ENCODE peak calls at places on chromosome 16, in ten cellular contexts. One of them, this sample, is unnamed.

GRCh38 chr16:80611171-80611929 is 70.6 kb downstream of the DYNLRB2 start:
- DNase-seq in AG09319: no peak
- DNase-seq in Calu3: no peak
- DNase-seq in adrenal gland: no peak
- DNase-seq in progenitor cell of endocrine pancreas: no peak
- DNase-seq in HFFc6: no peak
- DNase-seq in neural crest cell: no peak
- DNase-seq in Panc1: no peak
- DNase-seq in lower leg skin: peak
- DNase-seq in CD8-positive, alpha-beta T cell: no peak
- DNase-seq in this sample: no peak

GRCh38 chr16:74743668-74744299 is 30.8 kb downstream of the FA2H start:
- DNase-seq in AG09319: no peak
- DNase-seq in Calu3: peak
- DNase-seq in adrenal gland: peak
- DNase-seq in progenitor cell of endocrine pancreas: no peak
- DNase-seq in HFFc6: peak
- DNase-seq in neural crest cell: no peak
- DNase-seq in Panc1: peak
- DNase-seq in lower leg skin: peak
- DNase-seq in CD8-positive, alpha-beta T cell: no peak
- DNase-seq in this sample: peak

GRCh38 chr16:84308120-84308519 is 13.4 kb downstream of the WFDC1 start:
- DNase-seq in AG09319: no peak
- DNase-seq in Calu3: peak
- DNase-seq in adrenal gland: peak
- DNase-seq in progenitor cell of endocrine pancreas: peak
- DNase-seq in HFFc6: peak
- DNase-seq in neural crest cell: peak
- DNase-seq in Panc1: no peak
- DNase-seq in lower leg skin: no peak
- DNase-seq in CD8-positive, alpha-beta T cell: no peak
- DNase-seq in this sample: no peak

GRCh38 chr16:67537270-67537635 is 8.6 kb downstream of the RIPOR1 start:
- DNase-seq in AG09319: no peak
- DNase-seq in Calu3: peak
- DNase-seq in adrenal gland: peak
- DNase-seq in progenitor cell of endocrine pancreas: no peak
- DNase-seq in HFFc6: no peak
- DNase-seq in neural crest cell: peak
- DNase-seq in Panc1: no peak
- DNase-seq in lower leg skin: peak
- DNase-seq in CD8-positive, alpha-beta T cell: no peak
- DNase-seq in this sample: peak

GRCh38 chr16:15521758-15522509 is 87.5 kb downstream of the BMERB1 start:
- DNase-seq in AG09319: no peak
- DNase-seq in Calu3: no peak
- DNase-seq in adrenal gland: peak
- DNase-seq in progenitor cell of endocrine pancreas: no peak
- DNase-seq in HFFc6: no peak
- DNase-seq in neural crest cell: no peak
- DNase-seq in Panc1: no peak
- DNase-seq in lower leg skin: no peak
- DNase-seq in CD8-positive, alpha-beta T cell: no peak
- DNase-seq in this sample: no peak

GRCh38 chr16:4015275-4015990 is 100.8 kb downstream of the ADCY9 start:
- DNase-seq in AG09319: no peak
- DNase-seq in Calu3: peak
- DNase-seq in adrenal gland: no peak
- DNase-seq in progenitor cell of endocrine pancreas: no peak
- DNase-seq in HFFc6: no peak
- DNase-seq in neural crest cell: no peak
- DNase-seq in Panc1: no peak
- DNase-seq in lower leg skin: no peak
- DNase-seq in CD8-positive, alpha-beta T cell: no peak
- DNase-seq in this sample: peak

GRCh38 chr16:4115209-4115940 is 867 bp downstream of the ADCY9 start:
- DNase-seq in AG09319: no peak
- DNase-seq in Calu3: peak
- DNase-seq in adrenal gland: peak
- DNase-seq in progenitor cell of endocrine pancreas: peak
- DNase-seq in HFFc6: peak
- DNase-seq in neural crest cell: peak
- DNase-seq in Panc1: no peak
- DNase-seq in lower leg skin: peak
- DNase-seq in CD8-positive, alpha-beta T cell: peak
- DNase-seq in this sample: peak

GRCh38 chr16:31487720-31488629 is 5.1 kb downstream of the SLC5A2 start:
- DNase-seq in AG09319: no peak
- DNase-seq in Calu3: peak
- DNase-seq in adrenal gland: peak
- DNase-seq in progenitor cell of endocrine pancreas: peak
- DNase-seq in HFFc6: no peak
- DNase-seq in neural crest cell: no peak
- DNase-seq in Panc1: no peak
- DNase-seq in lower leg skin: no peak
- DNase-seq in CD8-positive, alpha-beta T cell: peak
- DNase-seq in this sample: peak

GRCh38 chr16:3086596-3087242 is 12.4 kb downstream of the ZSCAN10 start:
- DNase-seq in AG09319: no peak
- DNase-seq in Calu3: no peak
- DNase-seq in adrenal gland: no peak
- DNase-seq in progenitor cell of endocrine pancreas: no peak
- DNase-seq in HFFc6: no peak
- DNase-seq in neural crest cell: no peak
- DNase-seq in Panc1: no peak
- DNase-seq in lower leg skin: no peak
- DNase-seq in CD8-positive, alpha-beta T cell: no peak
- DNase-seq in this sample: no peak

GRCh38 chr16:12458051-12458450 is 345.6 kb downstream of the CPPED1 start:
- DNase-seq in AG09319: no peak
- DNase-seq in Calu3: no peak
- DNase-seq in adrenal gland: no peak
- DNase-seq in progenitor cell of endocrine pancreas: no peak
- DNase-seq in HFFc6: no peak
- DNase-seq in neural crest cell: no peak
- DNase-seq in Panc1: no peak
- DNase-seq in lower leg skin: no peak
- DNase-seq in CD8-positive, alpha-beta T cell: no peak
- DNase-seq in this sample: no peak

GRCh38 chr16:50497592-50497991 is 50.6 kb upstream of the NKD1 start:
- DNase-seq in AG09319: no peak
- DNase-seq in Calu3: no peak
- DNase-seq in adrenal gland: peak
- DNase-seq in progenitor cell of endocrine pancreas: no peak
- DNase-seq in HFFc6: peak
- DNase-seq in neural crest cell: no peak
- DNase-seq in Panc1: no peak
- DNase-seq in lower leg skin: peak
- DNase-seq in CD8-positive, alpha-beta T cell: peak
- DNase-seq in this sample: no peak

GRCh38 chr16:85491798-85492616 is 121.1 kb upstream of the GSE1 start:
- DNase-seq in AG09319: no peak
- DNase-seq in Calu3: peak
- DNase-seq in adrenal gland: peak
- DNase-seq in progenitor cell of endocrine pancreas: no peak
- DNase-seq in HFFc6: peak
- DNase-seq in neural crest cell: no peak
- DNase-seq in Panc1: no peak
- DNase-seq in lower leg skin: peak
- DNase-seq in CD8-positive, alpha-beta T cell: no peak
- DNase-seq in this sample: peak
- TF ChIP-seq CTCF in AG09319: no peak
- TF ChIP-seq CTCF in Calu3: no peak
- TF ChIP-seq CTCF in adrenal gland: no peak
- TF ChIP-seq CTCF in progenitor cell of endocrine pancreas: no peak
- TF ChIP-seq CTCF in HFFc6: no peak
- TF ChIP-seq CTCF in neural crest cell: no peak
- TF ChIP-seq CTCF in Panc1: no peak
- TF ChIP-seq CTCF in lower leg skin: no peak
- TF ChIP-seq CTCF in CD8-positive, alpha-beta T cell: no peak
- TF ChIP-seq CTCF in this sample: no peak

GRCh38 chr16:87701505-87701921 is 64.3 kb downstream of the KLHDC4 start:
- DNase-seq in AG09319: no peak
- DNase-seq in Calu3: no peak
- DNase-seq in adrenal gland: no peak
- DNase-seq in progenitor cell of endocrine pancreas: no peak
- DNase-seq in HFFc6: no peak
- DNase-seq in neural crest cell: no peak
- DNase-seq in Panc1: no peak
- DNase-seq in lower leg skin: no peak
- DNase-seq in CD8-positive, alpha-beta T cell: no peak
- DNase-seq in this sample: no peak

GRCh38 chr16:87703835-87704375 is 61.9 kb downstream of the KLHDC4 start:
- DNase-seq in AG09319: no peak
- DNase-seq in Calu3: no peak
- DNase-seq in adrenal gland: no peak
- DNase-seq in progenitor cell of endocrine pancreas: no peak
- DNase-seq in HFFc6: no peak
- DNase-seq in neural crest cell: no peak
- DNase-seq in Panc1: no peak
- DNase-seq in lower leg skin: no peak
- DNase-seq in CD8-positive, alpha-beta T cell: no peak
- DNase-seq in this sample: no peak

GRCh38 chr16:87703071-87703470 is 62.7 kb downstream of the KLHDC4 start:
- DNase-seq in AG09319: no peak
- DNase-seq in Calu3: no peak
- DNase-seq in adrenal gland: no peak
- DNase-seq in progenitor cell of endocrine pancreas: no peak
- DNase-seq in HFFc6: no peak
- DNase-seq in neural crest cell: no peak
- DNase-seq in Panc1: no peak
- DNase-seq in lower leg skin: no peak
- DNase-seq in CD8-positive, alpha-beta T cell: no peak
- DNase-seq in this sample: no peak

GRCh38 chr16:87701066-87701425 is 64.7 kb downstream of the KLHDC4 start:
- DNase-seq in AG09319: no peak
- DNase-seq in Calu3: no peak
- DNase-seq in adrenal gland: no peak
- DNase-seq in progenitor cell of endocrine pancreas: no peak
- DNase-seq in HFFc6: no peak
- DNase-seq in neural crest cell: no peak
- DNase-seq in Panc1: no peak
- DNase-seq in lower leg skin: no peak
- DNase-seq in CD8-positive, alpha-beta T cell: no peak
- DNase-seq in this sample: no peak

DNA sequence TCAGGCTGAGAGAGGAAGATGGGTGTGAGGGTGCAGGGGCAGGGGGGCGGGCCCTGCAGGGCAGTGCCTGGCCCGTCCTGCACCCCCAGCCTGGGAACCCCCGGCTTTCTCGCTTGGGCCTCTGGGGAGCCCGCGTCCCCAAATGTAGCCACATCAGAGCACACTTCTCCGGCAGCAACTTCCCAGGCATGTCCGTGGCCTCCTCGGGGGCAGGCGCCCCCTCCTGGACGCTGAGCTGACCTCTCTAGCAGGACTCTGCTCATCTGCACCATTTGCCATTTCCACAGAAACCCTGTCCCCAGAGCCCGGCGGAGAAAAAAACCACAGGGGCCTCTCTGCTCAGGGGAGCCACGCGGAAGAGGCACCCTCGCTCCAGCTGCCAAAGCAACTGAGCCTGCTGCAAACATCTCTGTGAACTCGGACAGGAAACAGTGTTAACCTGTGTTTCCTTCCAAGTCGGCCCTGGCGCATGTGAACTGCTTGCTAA is 63.4 kb downstream of the KLHDC4 start:
- DNase-seq in AG09319: no peak
- DNase-seq in Calu3: no peak
- DNase-seq in adrenal gland: no peak
- DNase-seq in progenitor cell of endocrine pancreas: no peak
- DNase-seq in HFFc6: no peak
- DNase-seq in neural crest cell: peak
- DNase-seq in Panc1: no peak
- DNase-seq in lower leg skin: no peak
- DNase-seq in CD8-positive, alpha-beta T cell: peak
- DNase-seq in this sample: no peak
- TF ChIP-seq CTCF in AG09319: peak
- TF ChIP-seq CTCF in Calu3: peak
- TF ChIP-seq CTCF in adrenal gland: no peak
- TF ChIP-seq CTCF in progenitor cell of endocrine pancreas: peak
- TF ChIP-seq CTCF in HFFc6: peak
- TF ChIP-seq CTCF in neural crest cell: peak
- TF ChIP-seq CTCF in Panc1: peak
- TF ChIP-seq CTCF in lower leg skin: no peak
- TF ChIP-seq CTCF in CD8-positive, alpha-beta T cell: no peak
- TF ChIP-seq CTCF in this sample: no peak

DNA sequence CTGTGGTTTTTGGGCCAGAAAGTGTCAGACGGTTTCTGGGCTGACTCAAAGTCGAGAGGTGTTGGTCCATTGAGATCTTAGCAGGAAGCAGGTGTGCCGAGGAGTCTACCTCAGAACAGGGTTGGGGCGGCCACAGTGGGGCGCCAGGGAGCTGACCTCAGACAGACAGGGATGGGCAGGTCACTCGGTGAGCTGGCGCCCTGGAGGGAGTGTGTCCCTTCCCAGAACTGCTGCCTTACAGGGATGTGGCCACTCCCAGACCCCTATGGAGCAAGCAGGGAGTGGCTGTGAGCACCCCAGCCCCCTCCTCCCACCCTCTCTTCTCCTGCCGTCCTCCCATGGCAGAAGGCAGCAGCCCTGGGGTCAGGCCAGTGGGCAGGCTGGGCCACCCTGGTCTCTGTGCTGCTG is 14.0 kb upstream of the DPEP1 start:
- DNase-seq in AG09319: no peak
- DNase-seq in Calu3: peak
- DNase-seq in adrenal gland: no peak
- DNase-seq in progenitor cell of endocrine pancreas: no peak
- DNase-seq in HFFc6: no peak
- DNase-seq in neural crest cell: no peak
- DNase-seq in Panc1: no peak
- DNase-seq in lower leg skin: no peak
- DNase-seq in CD8-positive, alpha-beta T cell: no peak
- DNase-seq in this sample: peak
- TF ChIP-seq CTCF in AG09319: peak
- TF ChIP-seq CTCF in Calu3: peak
- TF ChIP-seq CTCF in adrenal gland: no peak
- TF ChIP-seq CTCF in progenitor cell of endocrine pancreas: peak
- TF ChIP-seq CTCF in HFFc6: peak
- TF ChIP-seq CTCF in neural crest cell: peak
- TF ChIP-seq CTCF in Panc1: peak
- TF ChIP-seq CTCF in lower leg skin: no peak
- TF ChIP-seq CTCF in CD8-positive, alpha-beta T cell: no peak
- TF ChIP-seq CTCF in this sample: peak

DNA sequence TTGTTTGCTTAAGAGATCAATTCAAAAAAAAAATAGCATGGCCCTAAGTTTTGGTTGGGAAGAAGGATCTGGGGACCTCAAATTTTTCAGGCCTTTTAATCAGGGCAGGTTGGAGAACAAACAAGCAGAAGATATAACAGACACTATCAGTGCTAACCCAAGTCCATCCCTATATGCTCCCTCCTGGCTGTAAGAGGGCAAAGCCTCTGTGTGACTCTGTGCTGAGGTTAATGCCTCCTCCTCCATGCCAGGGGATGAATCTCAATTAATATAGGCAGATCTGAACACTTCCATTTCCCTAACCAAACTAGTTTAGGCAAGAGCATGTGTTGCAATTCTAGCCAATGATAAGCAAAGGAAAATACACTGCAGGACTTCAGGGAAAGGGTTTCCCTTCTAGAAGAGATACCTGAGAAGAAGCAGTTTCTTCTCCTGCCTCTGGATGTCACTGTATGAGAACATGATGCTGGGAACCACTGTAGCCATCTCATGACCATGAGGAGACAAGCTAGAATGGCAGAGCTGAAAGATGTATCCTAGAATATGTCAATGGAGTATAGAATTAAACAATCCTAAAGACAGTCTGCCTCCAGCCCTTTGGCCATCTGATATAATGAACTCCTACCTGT is 76.0 kb downstream of the CHD9NB start:
- DNase-seq in AG09319: no peak
- DNase-seq in Calu3: peak
- DNase-seq in adrenal gland: no peak
- DNase-seq in progenitor cell of endocrine pancreas: no peak
- DNase-seq in HFFc6: peak
- DNase-seq in neural crest cell: no peak
- DNase-seq in Panc1: no peak
- DNase-seq in lower leg skin: no peak
- DNase-seq in CD8-positive, alpha-beta T cell: no peak
- DNase-seq in this sample: no peak
- TF ChIP-seq CTCF in AG09319: peak
- TF ChIP-seq CTCF in Calu3: peak
- TF ChIP-seq CTCF in adrenal gland: peak
- TF ChIP-seq CTCF in progenitor cell of endocrine pancreas: peak
- TF ChIP-seq CTCF in HFFc6: peak
- TF ChIP-seq CTCF in neural crest cell: peak
- TF ChIP-seq CTCF in Panc1: peak
- TF ChIP-seq CTCF in lower leg skin: no peak
- TF ChIP-seq CTCF in CD8-positive, alpha-beta T cell: no peak
- TF ChIP-seq CTCF in this sample: peak

This sample was measured in body of pancreas.